ENCODE peak calls at places on chromosomes 5 and 9, in five cellular contexts. E is K562, N is SK-N-SH, R is GM12891, Q is HepG2. V is an unnamed sample.

GRCh38 chr9:19976226-19976625 is 187.4 kb upstream of the SLC24A2 start:
- DNase-seq in R (no peak), Q (no peak), E (no peak), N (no peak), V (no peak)

GRCh38 chr5:14101922-14102321 is 41.2 kb upstream of the TRIO start:
- DNase-seq in E (no peak), Q (no peak), N (no peak), R (no peak), V (no peak)

GRCh38 chr9:114348906-114349482 is 19.3 kb downstream of the ORM2 start:
- DNase-seq in R (peak; percentile 76), N (no peak), E (peak; percentile 86), Q (peak; percentile 45), V (peak; percentile 68)

GRCh38 chr5:98492258-98492657 is 281.2 kb upstream of the RGMB start:
- DNase-seq in N (no peak), R (no peak), Q (no peak), E (no peak), V (no peak)

GRCh38 chr5:157597277-157597676 is 21.7 kb upstream of the ADAM19 start:
- DNase-seq in N (no peak), Q (peak; percentile 22), E (no peak), R (no peak), V (no peak)

GRCh38 chr9:121720992-121721350 is 69.5 kb downstream of the DAB2IP start:
- DNase-seq in N (no peak), Q (no peak), R (no peak), E (no peak), V (no peak)

GRCh38 chr5:9626955-9627354 is 3.2 kb downstream of the TAS2R1 start:
- DNase-seq in E (no peak), Q (no peak), N (peak; percentile 70), R (no peak), V (no peak)

GRCh38 chr5:143101134-143101533 is 302.4 kb downstream of the NR3C1 start:
- DNase-seq in E (no peak), Q (no peak), R (peak; percentile 24), N (no peak), V (peak; percentile 21)

GRCh38 chr5:43073597-43074546 is 33.8 kb upstream of the ANXA2R start:
- DNase-seq in N (peak; percentile 54), E (peak; percentile 63), R (peak; percentile 34), Q (peak; percentile 49), V (no peak)

GRCh38 chr5:107294669-107295068 is 376.1 kb downstream of the EFNA5 start:
- DNase-seq in N (no peak), E (no peak), Q (no peak), R (no peak), V (no peak)

GRCh38 chr9:96654450-96655197 is 493 bp downstream of the PRXL2C start:
- DNase-seq in N (peak; percentile 88), R (peak; percentile 40), E (peak; percentile 70), Q (peak; percentile 41), V (peak; percentile 37)

GRCh38 chr5:18745988-18746615 is 1111.8 kb downstream of the TAF11L14 start:
- DNase-seq in R (peak; percentile 8), Q (peak; percentile 45), E (no peak), N (peak; percentile 11), V (peak; percentile 19)

GRCh38 chr5:180330810-180331646 is 22.1 kb downstream of the GFPT2 start:
- DNase-seq in R (no peak), N (no peak), E (no peak), Q (peak; percentile 21), V (no peak)

GRCh38 chr9:128412120-128412790 is 8.4 kb upstream of the CERCAM start:
- DNase-seq in N (peak; percentile 87), Q (peak; percentile 58), E (peak; percentile 66), R (peak; percentile 51), V (no peak)

GRCh38 chr5:122162100-122162499 is 32.8 kb downstream of the ZNF474 start:
- DNase-seq in E (no peak), R (no peak), Q (no peak), N (no peak), V (no peak)

GRCh38 chr9:80125731-80126264 is 554.0 kb downstream of the TLE4 start:
- DNase-seq in N (no peak), R (no peak), E (no peak), Q (no peak), V (no peak)

GRCh38 chr9:129712595-129713524 is 40.0 kb downstream of the PTGES start:
- DNase-seq in E (no peak), N (no peak), Q (no peak), R (no peak), V (no peak)

GRCh38 chr9:110744753-110745522 is 76.3 kb downstream of the MUSK start:
- DNase-seq in E (no peak), Q (no peak), N (no peak), R (no peak), V (no peak)

GRCh38 chr5:6348476-6349000 is 29.8 kb downstream of the MED10 start:
- DNase-seq in E (no peak), Q (no peak), N (no peak), R (no peak), V (no peak)

GRCh38 chr5:6347673-6348072 is 30.7 kb downstream of the MED10 start:
- DNase-seq in E (no peak), N (no peak), R (no peak), Q (no peak), V (no peak)

GRCh38 chr5:6349387-6349786 is 29.0 kb downstream of the MED10 start:
- DNase-seq in N (no peak), Q (no peak), E (no peak), R (no peak), V (no peak)

GRCh38 chr5:6353602-6354001 is 24.7 kb downstream of the MED10 start:
- DNase-seq in E (no peak), R (no peak), N (no peak), Q (no peak), V (no peak)

DNA sequence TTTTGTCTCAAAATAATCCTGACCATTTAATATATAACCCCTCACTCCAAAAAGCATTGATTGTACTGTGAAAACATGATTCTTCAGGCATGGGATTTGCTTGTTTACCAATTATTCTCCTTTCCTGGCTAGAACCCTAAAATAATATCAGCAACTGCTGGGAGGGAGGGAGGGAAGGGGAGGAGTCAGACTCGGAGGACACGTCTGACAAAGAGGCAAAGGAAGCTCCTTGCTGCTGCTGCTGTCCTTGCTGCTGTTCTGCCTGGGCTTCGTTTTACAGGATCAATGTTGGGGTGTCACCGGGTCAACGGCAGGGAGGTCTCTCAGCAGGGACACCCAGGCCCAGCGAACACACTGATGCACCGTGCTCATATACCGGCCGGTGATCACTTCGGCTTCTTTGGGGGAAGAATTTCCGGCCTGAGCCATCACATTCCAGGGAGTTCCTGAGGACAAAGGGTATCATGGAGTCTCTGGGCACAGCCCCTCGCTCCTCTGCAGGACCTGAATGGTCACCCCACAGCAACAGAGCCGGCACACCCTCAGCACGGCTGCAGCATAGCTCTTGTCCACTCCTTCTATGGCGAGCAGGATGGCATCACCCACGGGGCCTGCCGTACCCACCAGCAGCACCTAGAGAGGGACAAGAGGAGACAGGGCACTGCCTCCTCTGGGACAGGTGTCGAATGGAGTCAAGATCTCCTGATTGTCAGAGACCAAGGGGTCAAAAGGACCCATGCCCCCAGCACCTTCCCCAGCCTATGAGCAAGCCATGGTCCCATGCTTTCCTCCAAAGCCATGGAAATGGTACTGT is 27.9 kb downstream of the MED10 start:
- DNase-seq in N (peak; percentile 58), R (no peak), E (no peak), Q (no peak), V (no peak)
- TF ChIP-seq TAF1 in N (no peak), R (no peak), E (no peak), Q (no peak), V (no peak)

GRCh38 chr5:103456476-103456875 is 106.1 kb downstream of the NUDT12 start:
- DNase-seq in Q (no peak), E (no peak), N (no peak), R (no peak), V (no peak)
- TF ChIP-seq POLR2AphosphoS5 in Q (no peak), E (no peak), N (no peak), R (no peak), V (no peak)

GRCh38 chr9:2691212-2691611 is 26.1 kb upstream of the KCNV2 start:
- DNase-seq in Q (no peak), E (no peak), R (no peak), N (no peak), V (no peak)

GRCh38 chr9:2681981-2682380 is 35.3 kb upstream of the KCNV2 start:
- DNase-seq in Q (no peak), R (no peak), N (no peak), E (no peak), V (no peak)

GRCh38 chr9:2688636-2689035 is 28.7 kb upstream of the KCNV2 start:
- DNase-seq in E (no peak), R (no peak), N (no peak), Q (no peak), V (no peak)

GRCh38 chr9:2691626-2692025 is 25.7 kb upstream of the KCNV2 start:
- DNase-seq in R (no peak), N (no peak), Q (no peak), E (no peak), V (no peak)

GRCh38 chr9:2686884-2687283 is 30.4 kb upstream of the KCNV2 start:
- DNase-seq in R (no peak), Q (no peak), E (no peak), N (no peak), V (no peak)
- TF ChIP-seq TAF1 in R (no peak), Q (no peak), E (no peak), N (no peak), V (no peak)

GRCh38 chr5:673140-673836 is 19.9 kb downstream of the TPPP start:
- DNase-seq in Q (no peak), N (peak; percentile 54), R (no peak), E (no peak), V (no peak)

GRCh38 chr5:674630-675011 is 18.5 kb downstream of the TPPP start:
- DNase-seq in N (no peak), E (no peak), Q (no peak), R (no peak), V (no peak)

GRCh38 chr5:672329-673139 is 20.6 kb downstream of the TPPP start:
- DNase-seq in N (peak; percentile 84), E (peak; percentile 52), R (no peak), Q (peak; percentile 82), V (no peak)

GRCh38 chr5:675111-675875 is 17.9 kb downstream of the TPPP start:
- DNase-seq in E (no peak), N (no peak), Q (no peak), R (no peak), V (no peak)

GRCh38 chr5:673837-674629 is 19.1 kb downstream of the TPPP start:
- DNase-seq in R (no peak), Q (no peak), N (no peak), E (no peak), V (no peak)
- TF ChIP-seq POLR2AphosphoS5 in R (no peak), Q (no peak), N (no peak), E (no peak), V (no peak)

GRCh38 chr5:56185777-56186311 is 47.3 kb downstream of the ANKRD55 start:
- DNase-seq in R (no peak), Q (no peak), N (no peak), E (no peak), V (no peak)

GRCh38 chr5:56179442-56179841 is 53.7 kb downstream of the ANKRD55 start:
- DNase-seq in Q (no peak), E (no peak), N (no peak), R (no peak), V (no peak)

GRCh38 chr5:56178823-56179222 is 54.3 kb downstream of the ANKRD55 start:
- DNase-seq in E (no peak), R (no peak), Q (no peak), N (no peak), V (no peak)

DNA sequence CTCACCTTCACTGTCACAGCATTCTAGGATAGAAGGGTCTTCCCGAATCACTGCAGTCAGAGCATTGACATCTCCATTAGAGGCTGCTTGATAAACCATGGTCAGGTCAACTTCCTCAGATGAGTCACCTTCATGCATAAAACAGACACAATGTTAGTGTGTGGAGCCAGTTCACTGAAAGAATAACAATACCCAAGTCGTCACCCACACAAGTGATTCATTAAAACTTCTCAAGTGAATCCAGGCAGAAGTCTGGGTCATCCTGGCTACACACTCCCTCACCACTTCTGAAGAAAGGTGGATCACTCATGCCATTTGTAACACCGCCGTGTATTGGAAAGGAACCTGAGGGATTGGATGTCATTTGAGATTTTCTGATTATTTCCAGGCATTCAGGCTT is 49.6 kb downstream of the ANKRD55 start:
- DNase-seq in R (no peak), E (no peak), N (no peak), Q (peak; percentile 36), V (no peak)
- TF ChIP-seq TAF1 in R (no peak), E (no peak), N (no peak), Q (no peak), V (no peak)

V was measured in GM12892.